ENCODE peak calls at places on chromosomes 12 and 14, in seven cellular contexts. C is SK-N-SH, B is DND-41, A is fibroblast of lung, Y is IMR-90, Q is neuronal stem cell, K is neural progenitor cell. H is an unnamed sample.
A peak's percentile ranks its signal among the peaks of the same experiment; 100 is the strongest.

GRCh38 chr12:23099604-23100003 is 474.6 kb downstream of the ETNK1 start:
- DNase-seq in Q (no peak), K (no peak), B (no peak), Y (no peak), A (peak; percentile 65), C (no peak), H (no peak)

GRCh38 chr14:78445275-78445674 is 275.1 kb downstream of the NRXN3 start:
- DNase-seq in K (no peak), Q (no peak), C (peak; percentile 27), A (no peak), B (peak; percentile 4), Y (no peak), H (no peak)

GRCh38 chr14:94633116-94633515 is 20.9 kb downstream of the SERPINA3 start:
- DNase-seq in A (no peak), Q (no peak), Y (no peak), C (no peak), K (no peak), B (no peak), H (no peak)

GRCh38 chr14:59343585-59343984 is 121.6 kb downstream of the GPR135 start:
- DNase-seq in C (no peak), Y (no peak), A (no peak), K (no peak), Q (no peak), B (no peak), H (no peak)

GRCh38 chr12:9649532-9649940 is 20.0 kb upstream of the CLEC2D start:
- DNase-seq in A (no peak), K (peak; percentile 20), Q (no peak), C (no peak), B (peak; percentile 65), Y (no peak), H (peak; percentile 13)

GRCh38 chr12:132363661-132364347 is 34.4 kb upstream of the GALNT9 start:
- DNase-seq in C (no peak), Y (no peak), B (no peak), A (no peak), Q (no peak), K (no peak), H (no peak)

GRCh38 chr12:57145460-57146059 is 1.9 kb downstream of the LRP1-AS start:
- DNase-seq in C (no peak), K (no peak), Q (no peak), B (no peak), Y (no peak), A (no peak), H (no peak)

GRCh38 chr14:88868558-88869159 is 44.2 kb downstream of the TTC8 start:
- DNase-seq in C (peak; percentile 5), Q (no peak), A (peak; percentile 20), Y (peak; percentile 23), B (no peak), K (no peak), H (peak; percentile 19)

GRCh38 chr14:103527408-103528157 is 1.4 kb upstream of the TRMT61A start:
- DNase-seq in A (no peak), B (no peak), K (no peak), C (no peak), Y (no peak), Q (no peak), H (no peak)

GRCh38 chr12:12474931-12475485 is 87.7 kb downstream of the DUSP16 start:
- DNase-seq in C (no peak), Y (peak; percentile 43), B (no peak), Q (no peak), K (no peak), A (peak; percentile 32), H (no peak)

GRCh38 chr14:49461529-49462401 is 124.4 kb downstream of the RPS29 start:
- DNase-seq in K (peak; percentile 76), B (peak; percentile 66), Q (peak; percentile 15), C (peak; percentile 33), Y (peak; percentile 81), A (peak; percentile 71), H (peak; percentile 89)

GRCh38 chr12:105759172-105759571 is 379.6 kb downstream of the NUAK1 start:
- DNase-seq in C (no peak), Y (no peak), B (no peak), K (no peak), A (no peak), Q (no peak), H (no peak)

GRCh38 chr12:80709811-80710726 is 2.6 kb downstream of the MYF6 start:
- DNase-seq in C (peak; percentile 43), B (no peak), Y (no peak), K (peak; percentile 75), A (no peak), Q (peak; percentile 59), H (peak; percentile 19)

GRCh38 chr12:82505150-82505549 is 146.8 kb downstream of the METTL25 start:
- DNase-seq in Q (no peak), A (no peak), K (no peak), C (no peak), Y (no peak), B (no peak), H (no peak)

GRCh38 chr12:26744697-26745440 is 88.1 kb downstream of the ITPR2 start:
- DNase-seq in K (no peak), Q (no peak), Y (no peak), B (no peak), A (peak; percentile 57), C (peak; percentile 57), H (no peak)

GRCh38 chr12:132888852-132889251 is 1.4 kb upstream of the CHFR start:
- DNase-seq in B (no peak), K (peak; percentile 51), A (no peak), Q (no peak), Y (no peak), C (no peak), H (no peak)

GRCh38 chr14:50173891-50174290 is 57.5 kb downstream of the SOS2 start:
- DNase-seq in K (no peak), C (no peak), A (peak; percentile 51), B (no peak), Q (no peak), Y (peak; percentile 4), H (no peak)

GRCh38 chr12:14185441-14186192 is 179.9 kb upstream of the ATF7IP start:
- DNase-seq in Q (peak; percentile 57), Y (peak; percentile 38), A (peak; percentile 15), K (peak; percentile 81), C (peak; percentile 37), B (peak; percentile 28), H (peak; percentile 80)

GRCh38 chr12:2307550-2307949 is 254.8 kb downstream of the CACNA1C start:
- DNase-seq in K (no peak), Y (no peak), Q (no peak), A (no peak), C (no peak), B (no peak), H (no peak)
- H3K9me3 ChIP-seq in K (no peaks in the 10 kb centered on the region), Y (no peaks in the 10 kb centered on the region), Q (no peaks in the 10 kb centered on the region), A (no peaks in the 10 kb centered on the region), C (peaks cover 9% of the 10 kb centered on the region), B (no peaks in the 10 kb centered on the region), H (no peaks in the 10 kb centered on the region)

GRCh38 chr14:80211143-80212024 is at the start of gene DIO2:
- DNase-seq in Y (peak; percentile 31), K (peak; percentile 12), B (no peak), Q (no peak), C (no peak), A (peak; percentile 79), H (peak; percentile 11)
- H3K4me2 ChIP-seq in Y (peak within 1 kb of the TSS; percentile 95), K (peak within 1 kb of the TSS; percentile 62), B (no peak within 1 kb of the TSS), Q (no peak within 1 kb of the TSS), C (peak within 1 kb of the TSS; percentile 68), A (peak within 1 kb of the TSS; percentile 88), H (peak within 1 kb of the TSS; percentile 76)

DNA sequence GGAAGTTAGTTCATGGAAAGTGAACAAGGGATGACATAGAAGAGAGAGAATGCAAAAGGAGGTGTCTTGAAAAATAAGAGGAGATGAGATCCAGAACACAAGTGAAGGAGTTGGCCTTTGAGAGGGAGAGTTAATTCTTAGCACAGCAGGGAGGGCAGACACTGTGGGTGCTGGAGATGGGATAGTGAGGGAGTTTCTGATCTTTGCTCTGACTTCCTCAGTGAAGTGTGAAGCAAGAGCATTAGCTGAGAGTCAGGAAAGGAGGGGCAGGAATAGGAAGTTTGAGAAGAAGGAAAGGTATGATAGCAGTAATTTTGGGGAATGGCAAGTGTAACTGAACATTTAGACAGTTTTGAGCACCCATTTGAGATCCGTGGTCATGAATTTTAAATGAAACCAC is 75.8 kb upstream of the COCH start:
- DNase-seq in A (no peak), B (no peak), Q (no peak), K (no peak), Y (no peak), C (no peak), H (no peak)
- H3K9me3 ChIP-seq in A (no peaks in the 10 kb centered on the region), B (no peaks in the 10 kb centered on the region), Q (no peaks in the 10 kb centered on the region), K (no peaks in the 10 kb centered on the region), Y (no peaks in the 10 kb centered on the region), C (no peaks in the 10 kb centered on the region), H (no peaks in the 10 kb centered on the region)

GRCh38 chr12:130715996-130716917 is at the start of gene RIMBP2:
- DNase-seq in A (peak; percentile 56), B (peak; percentile 44), K (peak; percentile 82), C (peak; percentile 62), Q (peak; percentile 68), Y (peak; percentile 1), H (peak; percentile 84)
- H3K4me2 ChIP-seq in A (no peak within 1 kb of the TSS), B (peak within 1 kb of the TSS; percentile 57), K (peak within 1 kb of the TSS; percentile 100), C (no peak within 1 kb of the TSS), Q (peak within 1 kb of the TSS; percentile 100), Y (peak within 1 kb of the TSS; percentile 28), H (peak within 1 kb of the TSS; percentile 94)

DNA sequence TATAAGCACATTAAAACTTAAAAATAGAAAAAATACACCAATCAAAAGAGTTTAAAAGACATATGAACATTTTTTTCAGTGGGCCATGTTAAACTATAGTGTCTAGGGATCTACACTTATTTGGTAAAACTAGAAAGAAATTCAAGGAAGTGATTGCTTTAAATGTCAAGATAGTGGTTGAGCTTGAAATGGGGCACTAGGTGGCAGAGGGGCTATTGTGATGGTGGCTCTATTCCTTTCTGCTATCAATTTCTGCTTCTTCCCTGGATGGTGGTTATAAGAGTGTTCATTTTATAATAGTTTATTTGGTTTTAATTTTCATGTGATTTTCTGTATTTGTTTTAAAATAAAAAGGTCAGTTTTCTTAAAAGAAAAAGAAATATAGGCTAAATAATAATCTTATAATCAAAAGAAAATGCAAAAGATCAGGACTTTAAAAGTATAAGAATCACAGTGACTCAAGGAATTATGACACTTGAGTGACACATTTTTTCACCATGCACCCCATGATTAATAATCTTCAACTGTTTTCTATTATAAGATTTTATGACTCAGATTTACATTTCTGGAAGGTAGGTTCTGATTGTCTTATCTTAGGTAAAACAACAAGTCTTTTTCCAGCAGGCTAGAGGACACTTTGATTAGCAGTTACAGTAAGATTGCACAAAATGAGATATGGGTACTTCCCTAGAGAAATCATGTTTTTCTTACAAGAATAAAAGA is 137.5 kb downstream of the FSCB start:
- DNase-seq in B (no peak), Q (no peak), C (no peak), A (no peak), K (no peak), Y (no peak), H (no peak)
- H3K9me3 ChIP-seq in B (no peaks in the 10 kb centered on the region), Q (no peaks in the 10 kb centered on the region), C (no peaks in the 10 kb centered on the region), A (no peaks in the 10 kb centered on the region), K (no peaks in the 10 kb centered on the region), Y (peaks cover 1% of the 10 kb centered on the region), H (no peaks in the 10 kb centered on the region)

GRCh38 chr12:75585309-75585708 is 73.9 kb upstream of the KRR1 start:
- DNase-seq in B (no peak), K (no peak), C (no peak), Y (peak; percentile 92), Q (no peak), A (peak; percentile 90), H (no peak)
- H3K4me2 ChIP-seq in B (no peak overlapping the region), K (no peak overlapping the region), C (peak overlapping the region; percentile 46), Y (peak overlapping the region; percentile 68), Q (no peak overlapping the region), A (no peak overlapping the region), H (no peak overlapping the region)

GRCh38 chr14:42214981-42215491 is 608.4 kb downstream of the LRFN5 start:
- DNase-seq in Q (peak; percentile 12), A (peak; percentile 83), C (no peak), Y (peak; percentile 86), K (no peak), B (no peak), H (no peak)
- H3K9me3 ChIP-seq in Q (no peaks in the 10 kb centered on the region), A (no peaks in the 10 kb centered on the region), C (no peaks in the 10 kb centered on the region), Y (no peaks in the 10 kb centered on the region), K (no peaks in the 10 kb centered on the region), B (no peaks in the 10 kb centered on the region), H (no peaks in the 10 kb centered on the region)

H was measured in hepatocyte.